ENCODE peak calls at places on chromosomes 2 and 18, in four cellular contexts. O is K562, B is SK-N-SH, X is HepG2. G is an unnamed sample.

GRCh38 chr2:24199968-24200590 is 25.2 kb downstream of the FAM228A start:
- DNase-seq in O (no peak), B (no peak), X (no peak), G (no peak)

GRCh38 chr2:226073496-226073895 is 674.0 kb downstream of the NYAP2 start:
- DNase-seq in O (no peak), B (no peak), X (no peak), G (no peak)

GRCh38 chr18:32674491-32674890 is 98.3 kb downstream of the KLHL14 start:
- DNase-seq in O (no peak), B (peak; percentile 5), X (peak; percentile 28), G (no peak)

GRCh38 chr18:8424917-8425725 is 184.1 kb upstream of the RAB12 start:
- DNase-seq in O (no peak), B (peak; percentile 66), X (peak; percentile 13), G (peak; percentile 34)

GRCh38 chr2:7612969-7613368 is 695.8 kb downstream of the RNF144A start:
- DNase-seq in O (no peak), B (no peak), X (peak; percentile 20), G (no peak)

GRCh38 chr2:68915345-68915841 is 37.3 kb downstream of the GKN2 start:
- DNase-seq in O (no peak), B (no peak), X (no peak), G (no peak)

GRCh38 chr2:151111599-151112278 is 149.9 kb downstream of the RBM43 start:
- DNase-seq in O (no peak), B (no peak), X (no peak), G (no peak)

GRCh38 chr18:46939337-46939963 is 22.0 kb downstream of the KATNAL2 start:
- DNase-seq in O (no peak), B (no peak), X (peak; percentile 15), G (no peak)

GRCh38 chr18:62605685-62606084 is 82.9 kb downstream of the ZCCHC2 start:
- DNase-seq in O (no peak), B (no peak), X (no peak), G (no peak)

GRCh38 chr2:10327896-10328666 is 25.4 kb downstream of the HPCAL1 start:
- DNase-seq in O (no peak), B (no peak), X (no peak), G (no peak)

GRCh38 chr18:6576706-6577375 is 152.7 kb upstream of the ARHGAP28 start:
- DNase-seq in O (no peak), B (no peak), X (no peak), G (no peak)

GRCh38 chr2:12694990-12695774 is 21.6 kb upstream of the TRIB2 start:
- DNase-seq in O (no peak), B (no peak), X (no peak), G (no peak)

GRCh38 chr18:57441395-57441794 is 6.2 kb downstream of the ONECUT2 start:
- DNase-seq in O (no peak), B (no peak), X (no peak), G (no peak)

GRCh38 chr2:212528106-212528856 is 10.3 kb downstream of the ERBB4 start:
- DNase-seq in O (no peak), B (no peak), X (no peak), G (no peak)

GRCh38 chr2:45173513-45173912 is 164.3 kb upstream of the SIX2 start:
- DNase-seq in O (no peak), B (no peak), X (no peak), G (peak; percentile 59)
- TF ChIP-seq ELF1 in O (no peak), B (no peak), X (no peak), G (no peak)

GRCh38 chr2:238688197-238689153 is 159.4 kb upstream of the TWIST2 start:
- DNase-seq in O (no peak), B (no peak), X (no peak), G (no peak)
- H3K9ac ChIP-seq in O (no peak overlapping the region), B (no peak overlapping the region), X (no peak overlapping the region), G (no peak overlapping the region)

DNA sequence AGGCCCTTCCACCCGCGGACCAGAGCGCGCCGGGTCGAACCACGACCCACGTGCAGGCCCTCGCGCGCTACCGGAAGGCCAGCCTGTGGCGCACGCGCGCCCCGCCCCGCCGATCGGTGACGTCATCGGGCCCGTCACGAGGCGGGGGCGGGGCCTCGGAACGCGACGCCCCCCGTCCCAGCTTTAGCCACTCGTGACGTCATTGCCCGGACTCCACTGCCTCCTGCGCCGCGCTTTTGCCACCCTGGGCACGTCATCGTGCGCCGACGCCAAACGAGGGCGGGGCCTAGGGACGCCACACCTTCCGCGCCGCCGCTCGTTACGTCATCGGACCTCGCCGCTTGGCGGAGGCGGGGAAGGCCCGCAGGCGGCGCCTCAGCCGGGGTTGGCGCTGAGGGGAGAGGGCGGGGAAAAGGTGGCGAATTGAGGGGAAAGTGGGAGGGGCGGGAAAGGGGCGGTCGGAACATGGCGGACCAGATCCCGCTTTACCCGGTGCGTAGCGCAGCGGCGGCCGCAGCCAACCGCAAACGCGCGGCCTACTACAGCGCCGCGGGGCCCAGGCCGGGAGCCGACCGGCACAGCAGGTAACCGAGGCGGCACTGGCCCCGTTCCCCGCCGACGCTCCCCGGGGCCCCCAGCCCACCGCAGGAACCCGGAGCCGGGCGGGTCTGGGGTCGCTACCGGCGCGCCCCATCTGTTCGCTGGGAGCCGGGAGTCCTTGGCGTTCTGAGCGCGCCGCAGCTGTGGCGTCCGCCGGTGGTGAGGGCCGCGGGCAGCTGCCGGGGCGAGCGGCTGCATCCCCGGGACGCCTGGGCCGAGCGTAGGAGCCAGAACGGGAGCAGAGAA is at the start of gene ATP9B:
- DNase-seq in O (peak; percentile 94), B (peak; percentile 98), X (peak; percentile 80), G (peak; percentile 87)
- TF ChIP-seq CTCF in O (no peak), B (no peak), X (peak; percentile 61), G (no peak)

GRCh38 chr18:55031979-55032378 is 72.7 kb upstream of the CCDC68 start:
- DNase-seq in O (no peak), B (no peak), X (no peak), G (no peak)
- TF ChIP-seq ELF1 in O (no peak), B (no peak), X (no peak), G (no peak)

GRCh38 chr18:35616074-35616473 is 34.5 kb downstream of the GALNT1 start:
- DNase-seq in O (no peak), B (no peak), X (no peak), G (no peak)
- H3K9ac ChIP-seq in O (no peak overlapping the region), B (no peak overlapping the region), X (no peak overlapping the region), G (no peak overlapping the region)

DNA sequence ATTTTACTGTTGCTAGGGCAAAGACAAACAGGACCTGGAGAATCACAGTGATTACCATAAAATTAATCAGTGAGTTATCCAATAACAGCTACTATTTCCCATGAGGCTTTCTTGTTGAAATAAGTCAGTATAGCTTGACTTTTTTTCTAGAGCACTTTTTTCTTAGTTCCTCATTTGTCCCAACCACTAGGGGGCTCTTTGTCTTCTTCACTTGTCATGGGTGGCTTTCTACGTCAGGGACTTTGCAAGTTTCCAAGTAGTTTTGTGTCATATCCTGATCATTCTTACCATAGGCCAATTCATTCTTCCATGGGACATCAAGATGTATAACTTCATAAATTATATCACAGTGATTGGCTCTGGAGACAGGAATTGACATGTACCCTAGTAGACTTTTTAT is 1019.6 kb upstream of the PIK3C3 start:
- DNase-seq in O (peak; percentile 11), B (no peak), X (peak; percentile 35), G (no peak)
- TF ChIP-seq CTCF in O (no peak), B (peak; percentile 55), X (peak; percentile 29), G (no peak)

GRCh38 chr2:39142012-39142346 is 21.1 kb upstream of the SOS1 start:
- DNase-seq in O (peak; percentile 48), B (no peak), X (no peak), G (no peak)

GRCh38 chr2:39140322-39140847 is 19.5 kb upstream of the SOS1 start:
- DNase-seq in O (no peak), B (no peak), X (peak; percentile 80), G (no peak)

GRCh38 chr2:39142904-39143617 is 22.2 kb upstream of the SOS1 start:
- DNase-seq in O (no peak), B (no peak), X (no peak), G (no peak)

GRCh38 chr2:39139511-39140237 is 18.8 kb upstream of the SOS1 start:
- DNase-seq in O (no peak), B (no peak), X (no peak), G (no peak)

DNA sequence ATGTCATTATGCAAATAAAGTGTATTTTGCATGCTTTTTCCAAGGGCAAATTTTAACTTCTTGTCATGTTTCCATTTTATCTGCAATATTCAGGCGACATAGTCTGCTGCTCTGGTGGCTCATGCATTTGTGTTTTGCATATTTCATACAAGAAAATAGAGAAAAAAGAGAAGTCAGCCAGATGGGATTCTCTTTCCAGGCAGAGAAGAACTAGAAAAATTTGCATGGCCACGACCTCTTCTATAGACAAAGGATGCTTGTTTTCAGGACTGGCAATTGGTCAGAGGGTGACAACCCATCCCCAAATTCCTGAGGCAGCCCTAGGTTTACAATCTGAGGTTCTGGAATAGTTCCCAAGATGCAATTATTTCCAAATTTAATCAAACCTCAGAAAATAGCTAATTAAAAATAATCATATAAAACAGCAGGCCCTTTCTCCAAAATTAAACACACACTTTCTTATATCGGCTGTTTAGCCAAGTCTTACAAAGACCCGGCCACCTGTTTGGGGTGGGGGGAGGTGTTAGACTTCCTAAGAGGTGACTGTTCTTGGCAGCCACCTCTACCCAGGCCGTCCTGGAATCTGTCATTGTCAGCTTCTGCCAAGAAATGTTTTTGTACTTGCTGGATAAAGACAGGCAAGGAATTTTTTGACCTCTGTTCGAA is 20.6 kb upstream of the SOS1 start:
- DNase-seq in O (no peak), B (peak; percentile 29), X (no peak), G (no peak)
- TF ChIP-seq ELF1 in O (no peak), B (no peak), X (no peak), G (no peak)

GRCh38 chr2:39515897-39516346 is 78.8 kb upstream of the MAP4K3 start:
- DNase-seq in O (no peak), B (no peak), X (peak; percentile 87), G (no peak)

GRCh38 chr2:39515273-39515896 is 78.3 kb upstream of the MAP4K3 start:
- DNase-seq in O (peak; percentile 38), B (no peak), X (peak; percentile 86), G (no peak)

GRCh38 chr2:39516347-39517101 is 79.4 kb upstream of the MAP4K3 start:
- DNase-seq in O (no peak), B (no peak), X (peak; percentile 85), G (no peak)

GRCh38 chr2:39517622-39518021 is 80.5 kb upstream of the MAP4K3 start:
- DNase-seq in O (no peak), B (no peak), X (no peak), G (no peak)

DNA sequence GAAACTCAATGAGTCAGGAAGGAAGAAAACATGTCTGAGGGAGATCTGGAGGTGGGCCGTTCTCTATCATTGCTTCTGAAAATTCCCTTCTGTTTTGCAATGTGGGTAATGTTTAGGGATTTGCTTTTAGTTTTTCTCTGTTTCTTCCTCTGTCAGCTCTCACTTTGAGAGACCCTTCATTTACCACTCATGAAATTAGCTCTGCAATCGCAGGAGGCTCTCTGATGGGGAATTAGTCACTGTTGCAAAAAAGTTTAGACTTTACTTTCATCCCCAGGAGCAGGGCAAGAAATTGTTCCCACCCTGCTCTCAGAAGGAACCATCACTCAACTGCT is 80.0 kb upstream of the MAP4K3 start:
- DNase-seq in O (no peak), B (no peak), X (no peak), G (no peak)
- H3K9ac ChIP-seq in O (no peak overlapping the region), B (no peak overlapping the region), X (peak overlapping the region; percentile 65), G (no peak overlapping the region)

G was measured in HCT116.